ENCODE peak calls at places on chromosome 14, in four cellular contexts. K, L, O and A are unnamed samples.

GRCh38 chr14:95361373-95362179 is 41.9 kb upstream of the CLMN start:
- DNase-seq in K (no peak), L (no peak), O (no peak), A (no peak)

GRCh38 chr14:98181768-98182167 is 1090.2 kb downstream of the BCL11B start:
- DNase-seq in K (no peak), L (no peak), O (no peak), A (no peak)

GRCh38 chr14:81459421-81459820 is 59.3 kb upstream of the STON2 start:
- DNase-seq in K (no peak), L (peak), O (no peak), A (no peak)

GRCh38 chr14:29930283-29930682 is 2.6 kb upstream of the PRKD1 start:
- DNase-seq in K (no peak), L (no peak), O (no peak), A (no peak)

GRCh38 chr14:63438065-63438757 is 105.0 kb downstream of the PPP2R5E start:
- DNase-seq in K (peak), L (peak), O (peak), A (peak)

GRCh38 chr14:92651793-92652382 is 96.5 kb downstream of the LGMN start:
- DNase-seq in K (no peak), L (no peak), O (peak), A (no peak)

GRCh38 chr14:80845877-80846276 is 95.7 kb downstream of the CEP128 start:
- DNase-seq in K (no peak), L (no peak), O (no peak), A (no peak)

GRCh38 chr14:67618617-67619063 is 1.1 kb upstream of the ARG2 start:
- DNase-seq in K (peak), L (peak), O (no peak), A (peak)

GRCh38 chr14:87686736-87687135 is 306.2 kb downstream of the GALC start:
- DNase-seq in K (no peak), L (no peak), O (no peak), A (no peak)

GRCh38 chr14:60775296-60775695 is 40.7 kb downstream of the MNAT1 start:
- DNase-seq in K (peak), L (no peak), O (no peak), A (no peak)

GRCh38 chr14:95769976-95770375 is 56.1 kb upstream of the TCL1A start:
- DNase-seq in K (no peak), L (no peak), O (no peak), A (no peak)

GRCh38 chr14:54686219-54686870 is 119.4 kb downstream of the SAMD4A start:
- DNase-seq in K (peak), L (peak), O (no peak), A (peak)

GRCh38 chr14:92397140-92397815 is 74.3 kb downstream of the SLC24A4 start:
- DNase-seq in K (peak), L (peak), O (no peak), A (no peak)

GRCh38 chr14:99540196-99541032 is 59.2 kb downstream of the CCNK start:
- DNase-seq in K (no peak), L (no peak), O (no peak), A (no peak)

GRCh38 chr14:75430106-75430505 is 2.3 kb downstream of the JDP2 start:
- DNase-seq in K (no peak), L (no peak), O (no peak), A (no peak)

GRCh38 chr14:64947710-64948611 is 5.4 kb upstream of the GPX2 start:
- DNase-seq in K (no peak), L (no peak), O (peak), A (no peak)

GRCh38 chr14:37862263-37862662 is 266.8 kb downstream of the TTC6 start:
- DNase-seq in K (no peak), L (no peak), O (no peak), A (no peak)

GRCh38 chr14:57845802-57846531 is 19.9 kb downstream of the SLC35F4 start:
- DNase-seq in K (no peak), L (no peak), O (no peak), A (no peak)

GRCh38 chr14:99201351-99202073 is 70.5 kb downstream of the BCL11B start:
- DNase-seq in K (no peak), L (no peak), O (no peak), A (no peak)

GRCh38 chr14:65958664-65959562 is 527.3 kb upstream of the CCDC196 start:
- DNase-seq in K (no peak), L (no peak), O (no peak), A (no peak)

GRCh38 chr14:70692210-70692609 is 50.5 kb downstream of the TTC9 start:
- DNase-seq in K (no peak), L (no peak), O (no peak), A (no peak)

GRCh38 chr14:52355526-52355925 is 41.4 kb downstream of the PTGER2 start:
- DNase-seq in K (no peak), L (no peak), O (no peak), A (no peak)